ENCODE peak calls at places on chromosomes 2 and 18, in eight cellular contexts. T is NAMALWA; Q is GM19239; L is amniotic stem cell; V is effector memory CD8-positive, alpha-beta T cell; M is ELR; C is HuH-7; G is HTR-8/SVneo. J is an unnamed sample.

GRCh38 chr18:39341106-39341505 is 1775.5 kb upstream of the CELF4 start:
- DNase-seq in G (no peak), C (no peak), T (no peak), L (no peak), Q (no peak), M (no peak), V (no peak), J (no peak)

GRCh38 chr2:64489081-64489761 is 34.9 kb upstream of the AFTPH start:
- DNase-seq in C (no peak), T (no peak), L (no peak), Q (no peak), G (no peak), M (no peak), V (no peak), J (no peak)

GRCh38 chr2:166665991-166666940 is 172.2 kb upstream of the SCN7A start:
- DNase-seq in C (no peak), Q (no peak), G (no peak), T (no peak), V (no peak), M (peak), L (peak), J (no peak)

GRCh38 chr2:17422066-17422465 is 96.2 kb downstream of the RAD51AP2 start:
- DNase-seq in M (no peak), V (no peak), L (peak), G (no peak), C (no peak), T (no peak), Q (no peak), J (no peak)

GRCh38 chr2:204898928-204899640 is 353.8 kb downstream of the PARD3B start:
- DNase-seq in T (no peak), L (no peak), G (no peak), C (no peak), M (no peak), Q (no peak), V (no peak), J (no peak)

GRCh38 chr18:62728254-62728653 is 12.9 kb downstream of the PHLPP1 start:
- DNase-seq in V (no peak), C (no peak), L (no peak), T (no peak), Q (no peak), G (no peak), M (no peak), J (no peak)

GRCh38 chr2:224945134-224945533 is 97.1 kb downstream of the DOCK10 start:
- DNase-seq in T (no peak), L (no peak), C (no peak), G (no peak), V (no peak), Q (no peak), M (no peak), J (no peak)

GRCh38 chr2:187497858-187498463 is 49.9 kb upstream of the CALCRL start:
- DNase-seq in V (no peak), T (peak), G (no peak), Q (no peak), C (no peak), M (peak), L (no peak), J (no peak)

GRCh38 chr2:99698896-99699295 is 209.1 kb upstream of the REV1 start:
- DNase-seq in G (no peak), T (no peak), V (no peak), L (no peak), M (peak), Q (no peak), C (no peak), J (no peak)

GRCh38 chr2:144509001-144509545 is 10.8 kb downstream of the ZEB2 start:
- DNase-seq in V (no peak), Q (no peak), G (no peak), T (no peak), M (peak), C (no peak), L (no peak), J (no peak)

GRCh38 chr18:77099501-77100370 is 32.8 kb downstream of the MBP start:
- DNase-seq in G (no peak), M (no peak), Q (no peak), T (peak), C (no peak), L (no peak), V (peak), J (peak)

GRCh38 chr2:200089040-200089755 is 133.8 kb downstream of the MAIP1 start:
- DNase-seq in T (no peak), G (no peak), M (no peak), C (no peak), V (no peak), L (no peak), Q (no peak), J (no peak)

GRCh38 chr2:182047544-182047943 is 61.9 kb downstream of the PPP1R1C start:
- DNase-seq in G (no peak), M (no peak), Q (no peak), C (no peak), T (no peak), L (no peak), V (no peak), J (no peak)

GRCh38 chr18:62914868-62915267 is 199.5 kb downstream of the PHLPP1 start:
- DNase-seq in C (no peak), G (no peak), Q (no peak), L (no peak), M (no peak), T (no peak), V (no peak), J (no peak)

GRCh38 chr18:73264562-73264921 is 396.8 kb upstream of the NETO1 start:
- DNase-seq in C (no peak), M (no peak), L (no peak), T (no peak), G (no peak), Q (no peak), V (no peak), J (no peak)

GRCh38 chr2:9069496-9069991 is 66.1 kb upstream of the MBOAT2 start:
- DNase-seq in Q (no peak), T (no peak), L (no peak), C (no peak), M (no peak), V (no peak), G (no peak), J (no peak)

GRCh38 chr18:6205706-6206105 is 209.0 kb downstream of the L3MBTL4 start:
- DNase-seq in V (no peak), Q (no peak), G (no peak), M (no peak), L (no peak), T (no peak), C (no peak), J (no peak)

GRCh38 chr18:11387880-11388279 is 221.5 kb upstream of the SLC35G4 start:
- DNase-seq in V (no peak), L (no peak), G (peak), T (peak), Q (peak), M (peak), C (peak), J (no peak)

GRCh38 chr2:191597186-191597751 is 80.7 kb upstream of the NABP1 start:
- DNase-seq in G (no peak), T (no peak), Q (no peak), L (no peak), C (no peak), M (no peak), V (no peak), J (no peak)

GRCh38 chr2:20611844-20612356 is 39.0 kb downstream of the HS1BP3 start:
- DNase-seq in Q (no peak), V (no peak), M (no peak), T (no peak), G (no peak), C (no peak), L (no peak), J (no peak)

GRCh38 chr2:68320118-68320641 is 431 bp upstream of the CNRIP1 start:
- DNase-seq in V (no peak), T (no peak), G (no peak), M (no peak), C (no peak), Q (no peak), L (no peak), J (no peak)

GRCh38 chr2:50720695-50721314 is 311.1 kb downstream of the NRXN1 start:
- DNase-seq in M (no peak), G (no peak), T (no peak), V (no peak), Q (no peak), L (no peak), C (no peak), J (no peak)

GRCh38 chr2:84959494-84960156 is 11.3 kb upstream of the KCMF1 start:
- DNase-seq in T (no peak), L (no peak), Q (no peak), G (no peak), M (peak), C (no peak), V (no peak), J (no peak)

GRCh38 chr2:40428434-40428833 is 23.5 kb downstream of the SLC8A1 start:
- DNase-seq in C (no peak), G (no peak), L (no peak), Q (no peak), V (no peak), M (no peak), T (no peak), J (no peak)

GRCh38 chr2:203533696-203534471 is 1.2 kb downstream of the RAPH1 start:
- DNase-seq in Q (no peak), G (peak), C (peak), V (no peak), T (peak), M (peak), L (peak), J (peak)

GRCh38 chr18:75836516-75836915 is 409.0 kb upstream of the SMIM21 start:
- DNase-seq in T (no peak), M (no peak), C (no peak), V (no peak), L (no peak), G (no peak), Q (no peak), J (no peak)

GRCh38 chr2:235463893-235464292 is 29.9 kb upstream of the AGAP1 start:
- DNase-seq in L (no peak), C (no peak), Q (no peak), T (no peak), G (no peak), V (no peak), M (no peak), J (no peak)

GRCh38 chr18:3458378-3458777 is 8.4 kb downstream of the TGIF1 start:
- DNase-seq in M (peak), C (no peak), L (no peak), V (peak), Q (no peak), G (no peak), T (no peak), J (peak)

GRCh38 chr2:207869784-207870778 is 100.4 kb upstream of the FZD5 start:
- DNase-seq in V (no peak), L (no peak), C (peak), T (no peak), G (no peak), Q (no peak), M (peak), J (no peak)

GRCh38 chr2:112692496-112692911 is 28.3 kb upstream of the NT5DC4 start:
- DNase-seq in V (peak), T (no peak), L (peak), Q (peak), C (peak), M (peak), G (peak), J (no peak)

GRCh38 chr2:237431372-237431771 is 17.4 kb upstream of the COL6A3 start:
- DNase-seq in G (no peak), T (no peak), V (no peak), Q (no peak), M (peak), L (no peak), C (no peak), J (no peak)

GRCh38 chr2:171874517-171874916 is 19.5 kb downstream of the SLC25A12 start:
- DNase-seq in V (no peak), G (no peak), M (no peak), Q (no peak), C (no peak), L (no peak), T (no peak), J (no peak)

GRCh38 chr2:120867290-120868231 is 131.9 kb downstream of the GLI2 start:
- DNase-seq in G (peak), V (no peak), L (peak), M (peak), T (no peak), C (no peak), Q (no peak), J (no peak)

GRCh38 chr18:11392292-11392691 is 217.1 kb upstream of the SLC35G4 start:
- DNase-seq in V (no peak), T (peak), C (no peak), G (no peak), M (peak), L (no peak), Q (no peak), J (no peak)

GRCh38 chr18:74217476-74218143 is 69.3 kb downstream of the TIMM21 start:
- DNase-seq in V (no peak), L (no peak), C (no peak), M (no peak), Q (no peak), T (no peak), G (no peak), J (no peak)

GRCh38 chr2:223997938-223998337 is 40.7 kb downstream of the MRPL44 start:
- DNase-seq in T (no peak), Q (no peak), M (peak), C (no peak), V (no peak), G (no peak), L (no peak), J (no peak)

J was measured in CD4-positive, CD25-positive, alpha-beta regulatory T cell.